ENCODE peak calls at places on chromosomes 11 and 22, in nine cellular contexts. G is T-helper 17 cell; N is amniotic stem cell; T is Caki2; C is astrocyte of the spinal cord; D is GM23338; J is CD4-positive, CD25-positive, alpha-beta regulatory T cell; K is NCI-H1092 treated with DMSO at 0.1 percent for 48 hours; X is left cardiac atrium. L is an unnamed sample.

GRCh38 chr22:44542561-44543222 is 44.7 kb upstream of the RTL6 start:
- DNase-seq in G (no peak), N (no peak), T (no peak), C (no peak), D (no peak), J (no peak), K (peak), X (no peak), L (no peak)

GRCh38 chr11:84430661-84431060 is 1144.5 kb upstream of the CCDC90B start:
- DNase-seq in G (no peak), N (no peak), T (peak), C (no peak), D (peak), J (no peak), K (no peak), X (no peak), L (no peak)

GRCh38 chr22:31039393-31039792 is 41.7 kb upstream of the SMTN start:
- DNase-seq in G (no peak), N (no peak), T (no peak), C (no peak), D (no peak), J (no peak), K (no peak), X (no peak), L (no peak)

GRCh38 chr22:21074092-21074715 is 28.5 kb downstream of the LRRC74B start:
- DNase-seq in G (no peak), N (peak), T (peak), C (peak), D (no peak), J (no peak), K (no peak), X (no peak), L (no peak)

GRCh38 chr11:33116535-33116934 is 44.7 kb downstream of the CSTF3 start:
- DNase-seq in G (no peak), N (no peak), T (peak), C (peak), D (no peak), J (no peak), K (no peak), X (no peak), L (no peak)

GRCh38 chr22:38298312-38299000 is 18.8 kb downstream of the CSNK1E start:
- DNase-seq in G (peak), N (no peak), T (peak), C (peak), D (peak), J (peak), K (no peak), X (no peak), L (peak)

GRCh38 chr22:31556627-31557203 is 60.4 kb downstream of the SFI1 start:
- DNase-seq in G (no peak), N (no peak), T (peak), C (peak), D (peak), J (peak), K (peak), X (no peak), L (no peak)

GRCh38 chr11:69436041-69436982 is 45.2 kb upstream of the LINC01488 start:
- DNase-seq in G (no peak), N (no peak), T (no peak), C (no peak), D (no peak), J (no peak), K (no peak), X (no peak), L (no peak)

GRCh38 chr11:58125469-58125868 is at the start of gene OR9I1:
- DNase-seq in G (no peak), N (no peak), T (no peak), C (no peak), D (peak), J (no peak), K (no peak), X (no peak), L (no peak)

GRCh38 chr22:18042685-18043084 is 18.3 kb upstream of the MICAL3 start:
- DNase-seq in G (no peak), N (no peak), T (no peak), C (no peak), D (no peak), J (no peak), K (no peak), X (no peak), L (no peak)

GRCh38 chr22:41445171-41446056 is 1.2 kb downstream of the TOB2 start:
- DNase-seq in G (no peak), N (no peak), T (peak), C (peak), D (peak), J (peak), K (peak), X (peak), L (peak)

GRCh38 chr11:85029964-85030363 is 597.2 kb downstream of the DLG2 start:
- DNase-seq in G (no peak), N (no peak), T (peak), C (peak), D (no peak), J (no peak), K (peak), X (no peak), L (no peak)

GRCh38 chr11:110897035-110897434 is 184.8 kb upstream of the ARHGAP20 start:
- DNase-seq in G (no peak), N (no peak), T (no peak), C (peak), D (no peak), J (no peak), K (no peak), X (no peak), L (no peak)

GRCh38 chr11:110000045-110000502 is 93.1 kb upstream of the ZC3H12C start:
- DNase-seq in G (no peak), N (peak), T (peak), C (peak), D (no peak), J (no peak), K (no peak), X (no peak), L (no peak)

GRCh38 chr11:2177081-2177480 is 5.5 kb upstream of the TH start:
- DNase-seq in G (no peak), N (no peak), T (no peak), C (no peak), D (peak), J (no peak), K (no peak), X (no peak), L (no peak)